ENCODE peak calls at places on chromosomes 13 and 19, in nine cellular contexts. One of them, this sample, is unnamed.

GRCh38 chr19:3184847-3185481 is 766 bp upstream of the NCLN start:
- DNase-seq in endodermal cell: no peak
- DNase-seq in naive thymus-derived CD8-positive, alpha-beta T cell: peak; percentile 70
- DNase-seq in lung: peak; percentile 79
- DNase-seq in heart right ventricle: peak; percentile 65
- DNase-seq in stimulated activated CD4-positive, alpha-beta T cell treated with anti-CD3 and anti-CD28 coated beads, Interleukin-4, amount 100 ng/mL, for 4 hours: no peak
- DNase-seq in foreskin fibroblast: peak; percentile 44
- DNase-seq in nephron progenitor cell: peak; percentile 65
- DNase-seq in T47D: no peak
- DNase-seq in this sample: peak; percentile 89

GRCh38 chr19:11964496-11964857 is 363 bp upstream of the ZNF763 start:
- DNase-seq in lung: peak; percentile 36
- DNase-seq in T47D: no peak
- DNase-seq in endodermal cell: no peak
- DNase-seq in naive thymus-derived CD8-positive, alpha-beta T cell: no peak
- DNase-seq in stimulated activated CD4-positive, alpha-beta T cell treated with anti-CD3 and anti-CD28 coated beads, Interleukin-4, amount 100 ng/mL, for 4 hours: no peak
- DNase-seq in foreskin fibroblast: no peak
- DNase-seq in heart right ventricle: peak; percentile 46
- DNase-seq in nephron progenitor cell: no peak
- DNase-seq in this sample: peak; percentile 81

GRCh38 chr13:26727633-26728032 is 33.0 kb downstream of the GPR12 start:
- DNase-seq in foreskin fibroblast: no peak
- DNase-seq in endodermal cell: no peak
- DNase-seq in nephron progenitor cell: no peak
- DNase-seq in naive thymus-derived CD8-positive, alpha-beta T cell: no peak
- DNase-seq in T47D: peak; percentile 24
- DNase-seq in stimulated activated CD4-positive, alpha-beta T cell treated with anti-CD3 and anti-CD28 coated beads, Interleukin-4, amount 100 ng/mL, for 4 hours: no peak
- DNase-seq in heart right ventricle: no peak
- DNase-seq in lung: no peak
- DNase-seq in this sample: no peak

GRCh38 chr19:12777217-12778019 is 2.1 kb upstream of the HOOK2 start:
- DNase-seq in naive thymus-derived CD8-positive, alpha-beta T cell: peak; percentile 68
- DNase-seq in lung: peak; percentile 78
- DNase-seq in foreskin fibroblast: peak; percentile 72
- DNase-seq in T47D: peak; percentile 67
- DNase-seq in stimulated activated CD4-positive, alpha-beta T cell treated with anti-CD3 and anti-CD28 coated beads, Interleukin-4, amount 100 ng/mL, for 4 hours: peak; percentile 74
- DNase-seq in heart right ventricle: peak; percentile 87
- DNase-seq in nephron progenitor cell: peak; percentile 91
- DNase-seq in endodermal cell: peak; percentile 94
- DNase-seq in this sample: peak; percentile 96

GRCh38 chr19:3606690-3607289 is at the start of gene TBXA2R:
- DNase-seq in lung: peak; percentile 55
- DNase-seq in nephron progenitor cell: peak; percentile 85
- DNase-seq in heart right ventricle: peak; percentile 84
- DNase-seq in stimulated activated CD4-positive, alpha-beta T cell treated with anti-CD3 and anti-CD28 coated beads, Interleukin-4, amount 100 ng/mL, for 4 hours: peak; percentile 36
- DNase-seq in endodermal cell: peak; percentile 91
- DNase-seq in naive thymus-derived CD8-positive, alpha-beta T cell: peak; percentile 51
- DNase-seq in foreskin fibroblast: peak; percentile 50
- DNase-seq in T47D: peak; percentile 69
- DNase-seq in this sample: peak; percentile 91

GRCh38 chr13:105327727-105328126 is 1207.7 kb downstream of the EFNB2 start:
- DNase-seq in naive thymus-derived CD8-positive, alpha-beta T cell: no peak
- DNase-seq in endodermal cell: no peak
- DNase-seq in lung: no peak
- DNase-seq in T47D: no peak
- DNase-seq in stimulated activated CD4-positive, alpha-beta T cell treated with anti-CD3 and anti-CD28 coated beads, Interleukin-4, amount 100 ng/mL, for 4 hours: no peak
- DNase-seq in foreskin fibroblast: no peak
- DNase-seq in heart right ventricle: no peak
- DNase-seq in nephron progenitor cell: no peak
- DNase-seq in this sample: no peak

GRCh38 chr13:31145417-31145816 is 16.3 kb downstream of the HSPH1 start:
- DNase-seq in T47D: no peak
- DNase-seq in foreskin fibroblast: no peak
- DNase-seq in heart right ventricle: no peak
- DNase-seq in endodermal cell: no peak
- DNase-seq in nephron progenitor cell: no peak
- DNase-seq in stimulated activated CD4-positive, alpha-beta T cell treated with anti-CD3 and anti-CD28 coated beads, Interleukin-4, amount 100 ng/mL, for 4 hours: no peak
- DNase-seq in lung: no peak
- DNase-seq in naive thymus-derived CD8-positive, alpha-beta T cell: no peak
- DNase-seq in this sample: no peak

GRCh38 chr19:3029070-3029923 is at the start of gene TLE2:
- DNase-seq in heart right ventricle: no peak
- DNase-seq in lung: no peak
- DNase-seq in T47D: no peak
- DNase-seq in nephron progenitor cell: no peak
- DNase-seq in stimulated activated CD4-positive, alpha-beta T cell treated with anti-CD3 and anti-CD28 coated beads, Interleukin-4, amount 100 ng/mL, for 4 hours: no peak
- DNase-seq in foreskin fibroblast: no peak
- DNase-seq in endodermal cell: peak; percentile 70
- DNase-seq in naive thymus-derived CD8-positive, alpha-beta T cell: no peak
- DNase-seq in this sample: no peak

GRCh38 chr13:41981961-41982723 is 21.2 kb upstream of the VWA8 start:
- DNase-seq in T47D: no peak
- DNase-seq in endodermal cell: no peak
- DNase-seq in naive thymus-derived CD8-positive, alpha-beta T cell: no peak
- DNase-seq in stimulated activated CD4-positive, alpha-beta T cell treated with anti-CD3 and anti-CD28 coated beads, Interleukin-4, amount 100 ng/mL, for 4 hours: no peak
- DNase-seq in heart right ventricle: no peak
- DNase-seq in lung: no peak
- DNase-seq in foreskin fibroblast: peak; percentile 46
- DNase-seq in nephron progenitor cell: no peak
- DNase-seq in this sample: no peak

GRCh38 chr19:2171349-2172145 is 7.8 kb downstream of the DOT1L start:
- DNase-seq in stimulated activated CD4-positive, alpha-beta T cell treated with anti-CD3 and anti-CD28 coated beads, Interleukin-4, amount 100 ng/mL, for 4 hours: peak; percentile 84
- DNase-seq in heart right ventricle: peak; percentile 68
- DNase-seq in foreskin fibroblast: no peak
- DNase-seq in T47D: no peak
- DNase-seq in endodermal cell: peak; percentile 83
- DNase-seq in naive thymus-derived CD8-positive, alpha-beta T cell: peak; percentile 72
- DNase-seq in lung: no peak
- DNase-seq in nephron progenitor cell: no peak
- DNase-seq in this sample: peak; percentile 94

GRCh38 chr19:4391701-4392543 is 8.4 kb downstream of the SH3GL1 start:
- DNase-seq in endodermal cell: no peak
- DNase-seq in stimulated activated CD4-positive, alpha-beta T cell treated with anti-CD3 and anti-CD28 coated beads, Interleukin-4, amount 100 ng/mL, for 4 hours: no peak
- DNase-seq in nephron progenitor cell: no peak
- DNase-seq in lung: no peak
- DNase-seq in T47D: peak; percentile 57
- DNase-seq in foreskin fibroblast: peak; percentile 89
- DNase-seq in naive thymus-derived CD8-positive, alpha-beta T cell: no peak
- DNase-seq in heart right ventricle: peak; percentile 57
- DNase-seq in this sample: peak; percentile 85

GRCh38 chr13:50732712-50733111 is 110.8 kb downstream of the DLEU7 start:
- DNase-seq in endodermal cell: no peak
- DNase-seq in stimulated activated CD4-positive, alpha-beta T cell treated with anti-CD3 and anti-CD28 coated beads, Interleukin-4, amount 100 ng/mL, for 4 hours: no peak
- DNase-seq in naive thymus-derived CD8-positive, alpha-beta T cell: no peak
- DNase-seq in nephron progenitor cell: no peak
- DNase-seq in heart right ventricle: no peak
- DNase-seq in T47D: no peak
- DNase-seq in lung: no peak
- DNase-seq in foreskin fibroblast: peak; percentile 83
- DNase-seq in this sample: no peak

GRCh38 chr13:39263033-39263432 is 224.8 kb downstream of the NHLRC3 start:
- DNase-seq in T47D: peak; percentile 64
- DNase-seq in endodermal cell: peak; percentile 86
- DNase-seq in nephron progenitor cell: peak; percentile 27
- DNase-seq in stimulated activated CD4-positive, alpha-beta T cell treated with anti-CD3 and anti-CD28 coated beads, Interleukin-4, amount 100 ng/mL, for 4 hours: peak; percentile 14
- DNase-seq in foreskin fibroblast: no peak
- DNase-seq in heart right ventricle: no peak
- DNase-seq in naive thymus-derived CD8-positive, alpha-beta T cell: no peak
- DNase-seq in lung: no peak
- DNase-seq in this sample: no peak

GRCh38 chr19:19120308-19121156 is 17.7 kb downstream of the TMEM161A start:
- DNase-seq in endodermal cell: peak; percentile 100
- DNase-seq in stimulated activated CD4-positive, alpha-beta T cell treated with anti-CD3 and anti-CD28 coated beads, Interleukin-4, amount 100 ng/mL, for 4 hours: no peak
- DNase-seq in heart right ventricle: peak; percentile 48
- DNase-seq in naive thymus-derived CD8-positive, alpha-beta T cell: no peak
- DNase-seq in T47D: peak; percentile 90
- DNase-seq in nephron progenitor cell: peak; percentile 100
- DNase-seq in lung: peak; percentile 50
- DNase-seq in foreskin fibroblast: peak; percentile 81
- DNase-seq in this sample: no peak

GRCh38 chr13:29165840-29166239 is 345.7 kb downstream of the MTUS2 start:
- DNase-seq in lung: no peak
- DNase-seq in endodermal cell: no peak
- DNase-seq in stimulated activated CD4-positive, alpha-beta T cell treated with anti-CD3 and anti-CD28 coated beads, Interleukin-4, amount 100 ng/mL, for 4 hours: no peak
- DNase-seq in foreskin fibroblast: peak; percentile 1
- DNase-seq in naive thymus-derived CD8-positive, alpha-beta T cell: no peak
- DNase-seq in T47D: no peak
- DNase-seq in nephron progenitor cell: no peak
- DNase-seq in heart right ventricle: no peak
- DNase-seq in this sample: no peak

GRCh38 chr13:33917135-33917534 is 99.2 kb downstream of the RFC3 start:
- DNase-seq in naive thymus-derived CD8-positive, alpha-beta T cell: no peak
- DNase-seq in endodermal cell: no peak
- DNase-seq in stimulated activated CD4-positive, alpha-beta T cell treated with anti-CD3 and anti-CD28 coated beads, Interleukin-4, amount 100 ng/mL, for 4 hours: no peak
- DNase-seq in lung: no peak
- DNase-seq in nephron progenitor cell: no peak
- DNase-seq in heart right ventricle: no peak
- DNase-seq in T47D: no peak
- DNase-seq in foreskin fibroblast: no peak
- DNase-seq in this sample: no peak

GRCh38 chr13:89380101-89380500 is 1708.9 kb downstream of the SLITRK5 start:
- DNase-seq in lung: peak; percentile 50
- DNase-seq in foreskin fibroblast: no peak
- DNase-seq in T47D: no peak
- DNase-seq in stimulated activated CD4-positive, alpha-beta T cell treated with anti-CD3 and anti-CD28 coated beads, Interleukin-4, amount 100 ng/mL, for 4 hours: no peak
- DNase-seq in heart right ventricle: no peak
- DNase-seq in nephron progenitor cell: no peak
- DNase-seq in naive thymus-derived CD8-positive, alpha-beta T cell: no peak
- DNase-seq in endodermal cell: no peak
- DNase-seq in this sample: no peak

GRCh38 chr13:60080871-60081270 is 82.9 kb downstream of the DIAPH3 start:
- DNase-seq in endodermal cell: no peak
- DNase-seq in T47D: no peak
- DNase-seq in nephron progenitor cell: no peak
- DNase-seq in stimulated activated CD4-positive, alpha-beta T cell treated with anti-CD3 and anti-CD28 coated beads, Interleukin-4, amount 100 ng/mL, for 4 hours: no peak
- DNase-seq in lung: no peak
- DNase-seq in heart right ventricle: no peak
- DNase-seq in foreskin fibroblast: peak; percentile 5
- DNase-seq in naive thymus-derived CD8-positive, alpha-beta T cell: no peak
- DNase-seq in this sample: no peak

GRCh38 chr13:106466691-106467405 is 68.6 kb downstream of the EFNB2 start:
- DNase-seq in T47D: no peak
- DNase-seq in foreskin fibroblast: no peak
- DNase-seq in heart right ventricle: no peak
- DNase-seq in stimulated activated CD4-positive, alpha-beta T cell treated with anti-CD3 and anti-CD28 coated beads, Interleukin-4, amount 100 ng/mL, for 4 hours: no peak
- DNase-seq in endodermal cell: no peak
- DNase-seq in lung: no peak
- DNase-seq in nephron progenitor cell: no peak
- DNase-seq in naive thymus-derived CD8-positive, alpha-beta T cell: no peak
- DNase-seq in this sample: no peak

GRCh38 chr13:25292301-25292700 is 5.0 kb upstream of the MTMR6 start:
- DNase-seq in endodermal cell: no peak
- DNase-seq in nephron progenitor cell: no peak
- DNase-seq in lung: no peak
- DNase-seq in naive thymus-derived CD8-positive, alpha-beta T cell: no peak
- DNase-seq in T47D: no peak
- DNase-seq in heart right ventricle: no peak
- DNase-seq in stimulated activated CD4-positive, alpha-beta T cell treated with anti-CD3 and anti-CD28 coated beads, Interleukin-4, amount 100 ng/mL, for 4 hours: no peak
- DNase-seq in foreskin fibroblast: peak; percentile 32
- DNase-seq in this sample: no peak

GRCh38 chr19:35346193-35347052 is 1.3 kb upstream of the FFAR1 start:
- DNase-seq in heart right ventricle: no peak
- DNase-seq in naive thymus-derived CD8-positive, alpha-beta T cell: peak; percentile 71
- DNase-seq in T47D: no peak
- DNase-seq in endodermal cell: peak; percentile 46
- DNase-seq in lung: no peak
- DNase-seq in foreskin fibroblast: no peak
- DNase-seq in stimulated activated CD4-positive, alpha-beta T cell treated with anti-CD3 and anti-CD28 coated beads, Interleukin-4, amount 100 ng/mL, for 4 hours: peak; percentile 73
- DNase-seq in nephron progenitor cell: no peak
- DNase-seq in this sample: peak; percentile 92

GRCh38 chr13:44759222-44759721 is 183.1 kb upstream of the TSC22D1 start:
- DNase-seq in lung: no peak
- DNase-seq in stimulated activated CD4-positive, alpha-beta T cell treated with anti-CD3 and anti-CD28 coated beads, Interleukin-4, amount 100 ng/mL, for 4 hours: no peak
- DNase-seq in endodermal cell: peak; percentile 49
- DNase-seq in T47D: no peak
- DNase-seq in heart right ventricle: no peak
- DNase-seq in naive thymus-derived CD8-positive, alpha-beta T cell: no peak
- DNase-seq in foreskin fibroblast: no peak
- DNase-seq in nephron progenitor cell: no peak
- DNase-seq in this sample: no peak

GRCh38 chr13:100648354-100648753 is 26.2 kb downstream of the TMTC4 start:
- DNase-seq in lung: no peak
- DNase-seq in naive thymus-derived CD8-positive, alpha-beta T cell: no peak
- DNase-seq in T47D: no peak
- DNase-seq in foreskin fibroblast: peak; percentile 32
- DNase-seq in nephron progenitor cell: no peak
- DNase-seq in stimulated activated CD4-positive, alpha-beta T cell treated with anti-CD3 and anti-CD28 coated beads, Interleukin-4, amount 100 ng/mL, for 4 hours: no peak
- DNase-seq in heart right ventricle: no peak
- DNase-seq in endodermal cell: no peak
- DNase-seq in this sample: no peak

GRCh38 chr19:18502633-18503294 is 19.1 kb downstream of the ELL start:
- DNase-seq in nephron progenitor cell: no peak
- DNase-seq in endodermal cell: no peak
- DNase-seq in T47D: no peak
- DNase-seq in heart right ventricle: peak; percentile 56
- DNase-seq in naive thymus-derived CD8-positive, alpha-beta T cell: no peak
- DNase-seq in lung: no peak
- DNase-seq in stimulated activated CD4-positive, alpha-beta T cell treated with anti-CD3 and anti-CD28 coated beads, Interleukin-4, amount 100 ng/mL, for 4 hours: no peak
- DNase-seq in foreskin fibroblast: no peak
- DNase-seq in this sample: peak; percentile 85

GRCh38 chr13:106580551-106580950 is 12.6 kb upstream of the ARGLU1 start:
- DNase-seq in nephron progenitor cell: no peak
- DNase-seq in naive thymus-derived CD8-positive, alpha-beta T cell: no peak
- DNase-seq in foreskin fibroblast: no peak
- DNase-seq in stimulated activated CD4-positive, alpha-beta T cell treated with anti-CD3 and anti-CD28 coated beads, Interleukin-4, amount 100 ng/mL, for 4 hours: no peak
- DNase-seq in endodermal cell: no peak
- DNase-seq in T47D: no peak
- DNase-seq in lung: no peak
- DNase-seq in heart right ventricle: no peak
- DNase-seq in this sample: no peak

GRCh38 chr19:31173991-31174390 is 175.2 kb downstream of the TSHZ3 start:
- DNase-seq in endodermal cell: no peak
- DNase-seq in nephron progenitor cell: no peak
- DNase-seq in heart right ventricle: no peak
- DNase-seq in foreskin fibroblast: no peak
- DNase-seq in naive thymus-derived CD8-positive, alpha-beta T cell: no peak
- DNase-seq in lung: peak; percentile 15
- DNase-seq in stimulated activated CD4-positive, alpha-beta T cell treated with anti-CD3 and anti-CD28 coated beads, Interleukin-4, amount 100 ng/mL, for 4 hours: no peak
- DNase-seq in T47D: no peak
- DNase-seq in this sample: no peak

GRCh38 chr13:71721117-71721516 is 145.9 kb downstream of the DACH1 start:
- DNase-seq in naive thymus-derived CD8-positive, alpha-beta T cell: no peak
- DNase-seq in foreskin fibroblast: no peak
- DNase-seq in stimulated activated CD4-positive, alpha-beta T cell treated with anti-CD3 and anti-CD28 coated beads, Interleukin-4, amount 100 ng/mL, for 4 hours: no peak
- DNase-seq in heart right ventricle: no peak
- DNase-seq in nephron progenitor cell: no peak
- DNase-seq in lung: no peak
- DNase-seq in endodermal cell: no peak
- DNase-seq in T47D: no peak
- DNase-seq in this sample: no peak

GRCh38 chr13:23567792-23568480 is 2.3 kb upstream of the TNFRSF19 start:
- DNase-seq in naive thymus-derived CD8-positive, alpha-beta T cell: no peak
- DNase-seq in endodermal cell: peak; percentile 56
- DNase-seq in lung: no peak
- DNase-seq in heart right ventricle: no peak
- DNase-seq in stimulated activated CD4-positive, alpha-beta T cell treated with anti-CD3 and anti-CD28 coated beads, Interleukin-4, amount 100 ng/mL, for 4 hours: no peak
- DNase-seq in foreskin fibroblast: no peak
- DNase-seq in T47D: peak; percentile 10
- DNase-seq in nephron progenitor cell: peak; percentile 66
- DNase-seq in this sample: no peak

GRCh38 chr19:41323430-41324125 is 13.6 kb downstream of the CCDC97 start:
- DNase-seq in lung: no peak
- DNase-seq in endodermal cell: peak; percentile 93
- DNase-seq in heart right ventricle: peak; percentile 72
- DNase-seq in foreskin fibroblast: peak; percentile 95
- DNase-seq in naive thymus-derived CD8-positive, alpha-beta T cell: no peak
- DNase-seq in T47D: no peak
- DNase-seq in nephron progenitor cell: peak; percentile 69
- DNase-seq in stimulated activated CD4-positive, alpha-beta T cell treated with anti-CD3 and anti-CD28 coated beads, Interleukin-4, amount 100 ng/mL, for 4 hours: no peak
- DNase-seq in this sample: no peak

GRCh38 chr13:46124531-46124966 is 19.7 kb upstream of the CPB2 start:
- DNase-seq in endodermal cell: no peak
- DNase-seq in nephron progenitor cell: no peak
- DNase-seq in naive thymus-derived CD8-positive, alpha-beta T cell: no peak
- DNase-seq in T47D: no peak
- DNase-seq in heart right ventricle: no peak
- DNase-seq in stimulated activated CD4-positive, alpha-beta T cell treated with anti-CD3 and anti-CD28 coated beads, Interleukin-4, amount 100 ng/mL, for 4 hours: no peak
- DNase-seq in foreskin fibroblast: no peak
- DNase-seq in lung: peak; percentile 34
- DNase-seq in this sample: peak; percentile 84

GRCh38 chr19:58572818-58573657 is at the start of gene MZF1:
- DNase-seq in endodermal cell: peak; percentile 100
- DNase-seq in naive thymus-derived CD8-positive, alpha-beta T cell: peak; percentile 100
- DNase-seq in lung: peak; percentile 100
- DNase-seq in foreskin fibroblast: peak; percentile 100
- DNase-seq in stimulated activated CD4-positive, alpha-beta T cell treated with anti-CD3 and anti-CD28 coated beads, Interleukin-4, amount 100 ng/mL, for 4 hours: peak; percentile 100
- DNase-seq in nephron progenitor cell: peak; percentile 99
- DNase-seq in heart right ventricle: peak; percentile 99
- DNase-seq in T47D: peak; percentile 99
- DNase-seq in this sample: peak; percentile 100

This sample was measured in spleen.